ENCODE peak calls at places on chromosomes 12 and 14, in four cellular contexts. U is fibroblast of gingiva, T is NCI-H1436 treated with DMSO at 0.1 percent for 48 hours, C is H1. M is an unnamed sample.

GRCh38 chr12:6093764-6094163 is 30.7 kb downstream of the VWF start:
- DNase-seq in U (no peak), T (no peak), C (no peak), M (no peak)

GRCh38 chr12:116236148-116236731 is 41.3 kb downstream of the MED13L start:
- DNase-seq in U (peak), T (peak), C (no peak), M (peak)

GRCh38 chr12:49482095-49483051 is 56.5 kb upstream of the KCNH3 start:
- DNase-seq in U (no peak), T (no peak), C (no peak), M (no peak)

GRCh38 chr14:61754627-61755381 is 7.4 kb upstream of the SNAPC1 start:
- DNase-seq in U (no peak), T (no peak), C (no peak), M (peak)

GRCh38 chr14:91233936-91234790 is 10.3 kb downstream of the GPR68 start:
- DNase-seq in U (no peak), T (no peak), C (no peak), M (no peak)

GRCh38 chr14:80522936-80523335 is 311.6 kb upstream of the DIO2 start:
- DNase-seq in U (peak), T (no peak), C (no peak), M (peak)

GRCh38 chr12:2334291-2335088 is 281.7 kb downstream of the CACNA1C start:
- DNase-seq in U (peak), T (no peak), C (no peak), M (no peak)

GRCh38 chr12:94147991-94148840 is at the start of gene PLXNC1:
- DNase-seq in U (peak), T (no peak), C (no peak), M (no peak)

GRCh38 chr12:76316468-76316867 is 31.7 kb downstream of the BBS10 start:
- DNase-seq in U (no peak), T (no peak), C (no peak), M (no peak)

GRCh38 chr14:88170333-88170732 is 152.7 kb downstream of the KCNK10 start:
- DNase-seq in U (no peak), T (no peak), C (no peak), M (no peak)

GRCh38 chr12:38956337-38956736 is 50.9 kb upstream of the CPNE8 start:
- DNase-seq in U (no peak), T (no peak), C (no peak), M (no peak)

GRCh38 chr12:102216086-102216691 is 18.6 kb upstream of the PMCH start:
- DNase-seq in U (peak), T (no peak), C (no peak), M (peak)

M was measured in foreskin fibroblast.